ENCODE peak calls at places on chromosomes 3 and 15, in five cellular contexts. S, K, N, A and R are unnamed samples.

GRCh38 chr15:73751481-73751880 is 1.7 kb downstream of the INSYN1 start:
- ATAC-seq in S (no peak), K (no peak), N (no peak), A (peak), R (no peak)

GRCh38 chr15:44910981-44911625 is 45.4 kb upstream of the TERB2 start:
- ATAC-seq in S (no peak), K (no peak), N (no peak), A (no peak), R (no peak)

GRCh38 chr15:43198992-43199391 is 13.8 kb downstream of the CCNDBP1 start:
- ATAC-seq in S (no peak), K (no peak), N (no peak), A (no peak), R (no peak)

GRCh38 chr15:97875513-97876285 is 84.8 kb upstream of the ARRDC4 start:
- ATAC-seq in S (peak), K (peak), N (peak), A (peak), R (peak)

GRCh38 chr3:54536450-54536849 is 391.4 kb downstream of the LRTM1 start:
- ATAC-seq in S (no peak), K (no peak), N (no peak), A (no peak), R (no peak)

GRCh38 chr3:126372413-126373145 is 15.4 kb upstream of the KLF15 start:
- ATAC-seq in S (peak), K (no peak), N (no peak), A (no peak), R (no peak)

GRCh38 chr3:127889976-127890650 is 24.9 kb upstream of the KBTBD12 start:
- ATAC-seq in S (no peak), K (no peak), N (peak), A (no peak), R (no peak)

GRCh38 chr15:31399544-31400171 is 73.0 kb downstream of the KLF13 start:
- ATAC-seq in S (no peak), K (no peak), N (no peak), A (no peak), R (no peak)

GRCh38 chr15:68578175-68578959 is 426 bp upstream of the CORO2B start:
- ATAC-seq in S (peak), K (peak), N (peak), A (peak), R (peak)

GRCh38 chr15:45133561-45133920 is 3.7 kb downstream of the DUOX1 start:
- ATAC-seq in S (no peak), K (peak), N (no peak), A (no peak), R (no peak)

GRCh38 chr3:162041622-162042021 is 545.0 kb downstream of the OTOL1 start:
- ATAC-seq in S (no peak), K (no peak), N (no peak), A (no peak), R (no peak)

GRCh38 chr15:82943176-82943575 is 9.3 kb downstream of the HOMER2 start:
- ATAC-seq in S (peak), K (peak), N (peak), A (no peak), R (no peak)

GRCh38 chr3:50486219-50486888 is 17.1 kb downstream of the CACNA2D2 start:
- ATAC-seq in S (no peak), K (no peak), N (no peak), A (no peak), R (no peak)

GRCh38 chr3:101925564-101925963 is 76.2 kb downstream of the NFKBIZ start:
- ATAC-seq in S (no peak), K (peak), N (no peak), A (no peak), R (no peak)

GRCh38 chr3:69901802-69902201 is 97.7 kb upstream of the SAMMSON start:
- ATAC-seq in S (no peak), K (no peak), N (no peak), A (no peak), R (no peak)

GRCh38 chr3:100001514-100002270 is 112.6 kb downstream of the FILIP1L start:
- ATAC-seq in S (no peak), K (no peak), N (peak), A (no peak), R (no peak)

GRCh38 chr3:133489466-133490085 is 83.9 kb upstream of the CDV3 start:
- ATAC-seq in S (no peak), K (no peak), N (no peak), A (no peak), R (no peak)
- H3K27ac ChIP-seq in S (no peak), K (no peak), N (no peak), A (no peak), R (no peak)

GRCh38 chr3:170697131-170697530 is 111.3 kb upstream of the SLC7A14 start:
- ATAC-seq in S (no peak), K (no peak), N (no peak), A (no peak), R (no peak)

GRCh38 chr3:170699158-170700053 is 113.5 kb upstream of the SLC7A14 start:
- ATAC-seq in S (no peak), K (peak), N (no peak), A (peak), R (peak)

GRCh38 chr3:170700054-170700404 is 114.2 kb upstream of the SLC7A14 start:
- ATAC-seq in S (no peak), K (no peak), N (no peak), A (no peak), R (no peak)

GRCh38 chr3:170695486-170696069 is 109.7 kb upstream of the SLC7A14 start:
- ATAC-seq in S (no peak), K (no peak), N (no peak), A (no peak), R (no peak)

DNA sequence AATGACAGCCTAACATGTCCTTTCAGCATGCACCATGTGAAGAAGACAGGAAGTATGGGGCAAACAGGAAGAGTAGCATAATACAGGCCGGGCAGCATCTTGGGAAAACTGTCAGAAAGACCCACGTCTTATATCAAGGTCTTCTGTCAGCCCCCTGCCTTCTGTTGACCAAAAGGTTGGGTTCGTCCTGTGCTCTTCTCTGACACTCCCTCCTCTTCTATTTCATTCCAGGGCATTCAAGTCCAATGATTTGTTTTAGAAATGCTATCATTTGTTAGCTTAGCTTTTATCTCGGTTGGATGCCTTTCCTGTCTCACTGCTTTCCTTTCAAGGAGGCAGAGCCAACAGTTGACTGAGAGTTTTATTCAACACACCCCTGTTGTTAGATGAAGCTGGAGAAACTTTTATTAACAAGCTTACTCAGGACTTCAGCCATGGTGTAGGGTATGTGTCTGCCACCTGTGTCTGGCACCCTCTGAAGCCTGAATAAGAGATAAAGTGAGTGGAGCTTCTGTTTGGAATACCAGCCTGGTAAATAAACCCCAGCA is 112.0 kb upstream of the SLC7A14 start:
- ATAC-seq in S (no peak), K (no peak), N (no peak), A (peak), R (no peak)
- H3K27ac ChIP-seq in S (no peak), K (no peak), N (no peak), A (peak), R (no peak)

GRCh38 chr15:88465633-88466219 is 1.5 kb downstream of the MRPL46 start:
- ATAC-seq in S (peak), K (peak), N (no peak), A (no peak), R (no peak)
- H3K27ac ChIP-seq in S (peak), K (no peak), N (no peak), A (no peak), R (no peak)

GRCh38 chr3:74122281-74122680 is 492.2 kb downstream of the CNTN3 start:
- ATAC-seq in S (no peak), K (no peak), N (no peak), A (no peak), R (no peak)

GRCh38 chr3:74129056-74129455 is 485.4 kb downstream of the CNTN3 start:
- ATAC-seq in S (no peak), K (no peak), N (no peak), A (no peak), R (no peak)

GRCh38 chr3:74124716-74125115 is 489.7 kb downstream of the CNTN3 start:
- ATAC-seq in S (no peak), K (no peak), N (no peak), A (no peak), R (no peak)

GRCh38 chr3:74129611-74130010 is 484.8 kb downstream of the CNTN3 start:
- ATAC-seq in S (no peak), K (no peak), N (no peak), A (no peak), R (no peak)

DNA sequence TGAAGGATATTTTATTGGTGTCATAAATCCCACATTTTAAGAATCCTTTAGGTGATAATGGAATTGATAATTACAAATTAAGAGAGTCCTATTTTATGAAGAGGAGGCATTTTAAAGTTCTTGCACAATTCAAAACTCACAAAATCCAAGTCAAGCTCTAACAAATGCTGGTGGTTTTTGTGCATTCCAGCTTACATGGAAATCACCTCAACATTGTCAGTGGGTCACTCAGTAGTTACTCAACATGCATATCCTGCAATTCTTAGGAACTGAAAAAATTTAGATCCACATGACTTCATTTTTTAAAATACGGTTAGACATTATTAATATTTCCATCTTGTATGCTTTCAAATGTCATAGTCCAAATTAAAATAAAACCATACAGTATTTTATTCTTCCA is 487.2 kb downstream of the CNTN3 start:
- ATAC-seq in S (no peak), K (no peak), N (no peak), A (no peak), R (no peak)
- H3K27ac ChIP-seq in S (no peak), K (no peak), N (no peak), A (no peak), R (no peak)

GRCh38 chr3:136835817-136836510 is 17.0 kb downstream of the SLC35G2 start:
- ATAC-seq in S (no peak), K (no peak), N (no peak), A (no peak), R (no peak)
- H3K27ac ChIP-seq in S (no peak), K (peak), N (no peak), A (no peak), R (peak)

GRCh38 chr3:58584690-58585004 is 7.5 kb upstream of the FAM107A start:
- ATAC-seq in S (peak), K (peak), N (peak), A (peak), R (no peak)
- H3K27ac ChIP-seq in S (peak), K (peak), N (no peak), A (peak), R (peak)

DNA sequence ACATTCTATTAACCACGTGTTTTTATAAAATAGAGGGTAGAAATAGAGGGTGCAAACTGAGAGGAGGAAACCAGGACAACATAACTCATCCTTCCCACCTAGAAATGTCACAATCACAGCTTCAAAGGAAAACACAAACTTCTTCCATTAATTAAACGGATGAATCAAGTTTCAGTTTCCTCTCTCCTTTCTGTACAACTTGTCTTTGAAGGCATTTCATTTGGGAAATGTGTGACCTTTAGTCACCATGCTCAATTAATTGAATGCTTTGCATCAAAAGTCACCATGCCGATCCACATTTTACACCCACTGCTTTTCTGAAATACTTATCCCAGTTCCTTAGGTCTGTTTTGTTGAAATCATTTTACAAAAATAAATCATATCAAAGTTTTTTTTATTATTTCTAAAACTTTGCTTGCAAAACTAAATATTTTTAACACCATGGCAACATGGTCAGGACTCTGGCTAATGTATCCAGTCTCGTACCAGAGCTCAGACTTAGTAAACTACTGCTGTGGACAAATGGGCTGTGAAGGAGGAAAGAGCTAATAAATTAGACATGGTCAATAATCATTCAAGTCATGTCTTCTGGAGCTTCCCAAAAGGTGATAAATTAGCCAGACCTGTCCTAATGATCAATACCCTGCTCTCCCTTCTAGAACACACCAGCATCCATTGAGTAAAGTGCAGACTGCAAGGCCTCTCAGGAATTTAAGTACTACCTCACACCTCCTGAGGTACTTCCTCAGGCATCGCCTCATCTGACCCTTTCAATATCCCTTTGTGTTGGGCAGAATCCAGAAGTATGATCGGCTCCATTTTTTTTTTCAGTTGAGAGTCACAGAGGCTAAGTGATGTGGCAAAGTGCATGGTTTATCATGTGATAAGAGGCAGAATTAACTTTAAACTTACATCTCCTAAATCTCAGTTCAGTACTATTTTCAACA is 161.3 kb downstream of the GREM1 start:
- ATAC-seq in S (no peak), K (peak), N (no peak), A (no peak), R (peak)
- H3K27ac ChIP-seq in S (no peak), K (no peak), N (no peak), A (no peak), R (peak)

GRCh38 chr3:63051920-63052319 is 176.7 kb upstream of the CADPS start:
- ATAC-seq in S (no peak), K (no peak), N (no peak), A (no peak), R (no peak)
- H3K27ac ChIP-seq in S (no peak), K (no peak), N (no peak), A (no peak), R (no peak)

DNA sequence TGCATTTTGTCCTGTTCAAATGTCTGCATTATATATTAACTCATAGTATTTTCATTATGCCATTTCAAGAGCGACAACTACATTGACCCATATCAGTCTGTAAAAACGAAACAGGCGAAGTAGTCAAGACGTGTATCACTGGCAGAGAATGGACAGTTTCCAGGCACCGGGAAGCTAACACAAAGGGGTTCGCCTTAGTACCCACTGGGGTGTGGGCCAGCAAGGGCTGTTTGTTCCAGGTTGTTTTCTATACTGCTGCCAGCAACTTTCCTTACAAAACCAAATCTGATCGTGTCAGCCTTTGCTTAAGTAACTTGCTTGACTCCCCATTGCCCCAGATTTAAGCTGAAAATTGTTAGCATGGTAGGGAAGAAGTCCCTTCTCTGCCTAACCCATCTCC is 87.1 kb downstream of the CGNL1 start:
- ATAC-seq in S (no peak), K (no peak), N (no peak), A (no peak), R (no peak)
- H3K27ac ChIP-seq in S (no peak), K (no peak), N (no peak), A (no peak), R (no peak)

GRCh38 chr3:134462236-134463059 is 23.3 kb downstream of the ANAPC13 start:
- ATAC-seq in S (no peak), K (peak), N (no peak), A (peak), R (peak)
- H3K27ac ChIP-seq in S (peak), K (peak), N (peak), A (peak), R (peak)